ENCODE peak calls at places on chromosome 2, in seven cellular contexts. E is mesendoderm, J is neuronal stem cell, K is H1, R is IMR-90, W is mesenchymal stem cell, B is H9. I is an unnamed sample.
A peak's percentile ranks its signal among the peaks of the same experiment; 100 is the strongest.

GRCh38 chr2:184814428-184814827 is 216.1 kb downstream of the ZNF804A start:
- DNase-seq in E (peak; percentile 33), J (no peak), K (no peak), R (no peak), W (no peak), B (no peak), I (no peak)

GRCh38 chr2:16321872-16322271 is 343.8 kb downstream of the CYRIA start:
- DNase-seq in E (peak; percentile 67), J (no peak), K (no peak), R (no peak), W (no peak), B (no peak), I (peak; percentile 14)

GRCh38 chr2:119553687-119554344 is 9.6 kb downstream of the CFAP221 start:
- DNase-seq in E (no peak), J (no peak), K (no peak), R (no peak), W (no peak), B (no peak), I (no peak)

GRCh38 chr2:28692411-28692810 is 59.2 kb upstream of the PPP1CB start:
- DNase-seq in E (no peak), J (no peak), K (no peak), R (no peak), W (no peak), B (no peak), I (peak; percentile 52)

GRCh38 chr2:227324671-227325055 is 388 bp upstream of the MFF start:
- DNase-seq in E (no peak), J (no peak), K (no peak), R (peak; percentile 32), W (no peak), B (peak; percentile 29), I (no peak)

GRCh38 chr2:43223412-43224040 is 2.9 kb downstream of the ZFP36L2 start:
- DNase-seq in E (no peak), J (no peak), K (no peak), R (peak; percentile 57), W (peak; percentile 58), B (no peak), I (no peak)

GRCh38 chr2:70477473-70477872 is 76.2 kb downstream of the TGFA start:
- DNase-seq in E (peak; percentile 93), J (no peak), K (peak; percentile 23), R (no peak), W (no peak), B (peak; percentile 84), I (no peak)

GRCh38 chr2:160334028-160334729 is 134.1 kb upstream of the ITGB6 start:
- DNase-seq in E (no peak), J (no peak), K (no peak), R (peak; percentile 71), W (peak; percentile 67), B (no peak), I (peak; percentile 94)

GRCh38 chr2:235779444-235779896 is 285.6 kb downstream of the AGAP1 start:
- DNase-seq in E (peak; percentile 92), J (peak; percentile 61), K (peak; percentile 71), R (peak; percentile 64), W (peak; percentile 67), B (peak; percentile 90), I (peak; percentile 93)

GRCh38 chr2:216698895-216699294 is 3.5 kb upstream of the IGFBP5 start:
- DNase-seq in E (peak; percentile 83), J (no peak), K (no peak), R (peak; percentile 84), W (peak; percentile 81), B (no peak), I (peak; percentile 66)

GRCh38 chr2:74374509-74375205 is 5.5 kb downstream of the DCTN1 start:
- DNase-seq in E (peak; percentile 96), J (peak; percentile 78), K (peak; percentile 59), R (peak; percentile 72), W (peak; percentile 77), B (peak; percentile 93), I (no peak)

GRCh38 chr2:143808166-143808565 is 678.9 kb downstream of the ARHGAP15 start:
- DNase-seq in E (peak; percentile 51), J (no peak), K (no peak), R (peak; percentile 22), W (peak; percentile 44), B (no peak), I (no peak)

GRCh38 chr2:207731138-207731537 is 19.7 kb downstream of the CCNYL1 start:
- DNase-seq in E (no peak), J (no peak), K (no peak), R (no peak), W (no peak), B (no peak), I (no peak)

GRCh38 chr2:55097462-55098410 is 47.5 kb upstream of the RTN4 start:
- DNase-seq in E (no peak), J (no peak), K (no peak), R (no peak), W (peak; percentile 63), B (no peak), I (peak; percentile 32)

GRCh38 chr2:231332872-231333500 is 62.5 kb upstream of the B3GNT7 start:
- DNase-seq in E (no peak), J (no peak), K (no peak), R (peak; percentile 42), W (no peak), B (no peak), I (no peak)

GRCh38 chr2:18232731-18233438 is 327.6 kb downstream of the RDH14 start:
- DNase-seq in E (peak; percentile 83), J (no peak), K (no peak), R (peak; percentile 2), W (peak; percentile 3), B (no peak), I (no peak)

GRCh38 chr2:189066037-189066436 is 91.9 kb downstream of the COL3A1 start:
- DNase-seq in E (no peak), J (no peak), K (no peak), R (peak; percentile 55), W (no peak), B (no peak), I (no peak)

GRCh38 chr2:168002021-168002553 is 245.3 kb downstream of the STK39 start:
- DNase-seq in E (no peak), J (no peak), K (no peak), R (peak; percentile 59), W (peak; percentile 58), B (no peak), I (no peak)

GRCh38 chr2:240570531-240571313 is 2.4 kb downstream of the RNPEPL1 start:
- DNase-seq in E (no peak), J (no peak), K (no peak), R (no peak), W (no peak), B (no peak), I (no peak)

DNA sequence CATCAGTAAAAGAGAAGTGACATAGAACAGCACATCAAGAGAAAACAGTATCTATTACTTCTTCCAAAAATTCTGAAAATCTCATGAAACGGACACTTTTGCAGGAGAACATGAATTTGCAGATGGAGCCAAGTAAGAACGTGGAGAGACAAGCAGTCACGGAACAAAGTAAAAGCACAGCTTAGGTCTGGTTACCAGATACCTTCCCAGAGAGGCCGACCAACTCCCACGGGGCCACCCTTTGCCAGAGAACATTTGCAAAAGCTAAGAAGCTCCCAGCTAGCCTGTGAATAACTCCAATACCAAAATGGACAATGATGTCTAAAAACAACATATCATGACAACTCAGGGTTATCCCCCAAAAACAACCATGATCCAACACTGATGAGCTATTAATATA is 38.9 kb downstream of the THAP4 start:
- DNase-seq in E (no peak), J (no peak), K (no peak), R (no peak), W (no peak), B (no peak), I (no peak)
- H4K8ac ChIP-seq in E (no peak overlapping the region), J (no peak overlapping the region), K (no peak overlapping the region), R (no peak overlapping the region), W (no peak overlapping the region), B (no peak overlapping the region), I (no peak overlapping the region)

DNA sequence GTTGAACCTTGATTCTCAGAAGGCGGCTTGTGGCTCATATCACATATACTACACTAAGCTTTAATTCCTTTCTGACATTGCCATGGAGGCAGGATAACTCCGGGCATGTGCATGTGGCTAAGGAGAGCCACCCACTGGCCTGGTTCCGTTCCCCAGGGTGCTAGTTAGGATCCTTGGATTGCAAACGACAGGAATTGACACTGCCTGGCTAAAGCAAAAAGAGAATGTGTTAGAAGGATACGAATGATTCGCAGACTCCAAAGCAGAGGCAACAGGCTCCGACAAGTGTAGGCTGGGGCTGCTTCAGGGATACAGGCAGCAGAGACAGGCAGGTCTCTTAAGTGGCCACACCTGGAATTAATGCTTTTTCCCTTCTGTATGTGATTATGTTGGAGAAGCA is 71.4 kb upstream of the LYPD6B start:
- DNase-seq in E (no peak), J (no peak), K (no peak), R (no peak), W (no peak), B (no peak), I (no peak)
- H4K8ac ChIP-seq in E (no peak overlapping the region), J (no peak overlapping the region), K (no peak overlapping the region), R (no peak overlapping the region), W (no peak overlapping the region), B (no peak overlapping the region), I (no peak overlapping the region)

GRCh38 chr2:104406273-104406726 is 447.6 kb upstream of the POU3F3 start:
- DNase-seq in E (no peak), J (no peak), K (no peak), R (no peak), W (no peak), B (no peak), I (no peak)

GRCh38 chr2:104412384-104412783 is 441.5 kb upstream of the POU3F3 start:
- DNase-seq in E (peak; percentile 55), J (no peak), K (no peak), R (no peak), W (no peak), B (no peak), I (no peak)

GRCh38 chr2:104405628-104406027 is 448.3 kb upstream of the POU3F3 start:
- DNase-seq in E (no peak), J (no peak), K (no peak), R (no peak), W (no peak), B (no peak), I (no peak)

GRCh38 chr2:104404546-104404945 is 449.4 kb upstream of the POU3F3 start:
- DNase-seq in E (no peak), J (no peak), K (no peak), R (no peak), W (no peak), B (no peak), I (no peak)

GRCh38 chr2:104408266-104408665 is 445.6 kb upstream of the POU3F3 start:
- DNase-seq in E (peak; percentile 54), J (no peak), K (no peak), R (no peak), W (no peak), B (no peak), I (no peak)
- H4K8ac ChIP-seq in E (no peak overlapping the region), J (no peak overlapping the region), K (no peak overlapping the region), R (no peak overlapping the region), W (no peak overlapping the region), B (no peak overlapping the region), I (no peak overlapping the region)

GRCh38 chr2:113248997-113249770 is 29.5 kb downstream of the PAX8 start:
- DNase-seq in E (peak; percentile 80), J (peak; percentile 70), K (peak; percentile 43), R (peak; percentile 75), W (peak; percentile 75), B (peak; percentile 86), I (peak; percentile 83)

GRCh38 chr2:113252047-113252582 is 26.6 kb downstream of the PAX8 start:
- DNase-seq in E (no peak), J (no peak), K (no peak), R (no peak), W (no peak), B (no peak), I (no peak)

GRCh38 chr2:113253453-113253852 is 25.3 kb downstream of the PAX8 start:
- DNase-seq in E (no peak), J (no peak), K (no peak), R (no peak), W (no peak), B (no peak), I (no peak)

GRCh38 chr2:113255140-113256070 is 23.3 kb downstream of the PAX8 start:
- DNase-seq in E (no peak), J (no peak), K (no peak), R (peak; percentile 53), W (no peak), B (no peak), I (no peak)

GRCh38 chr2:113251118-113251517 is 27.6 kb downstream of the PAX8 start:
- DNase-seq in E (no peak), J (no peak), K (no peak), R (no peak), W (no peak), B (no peak), I (no peak)
- H4K8ac ChIP-seq in E (no peak overlapping the region), J (no peak overlapping the region), K (no peak overlapping the region), R (no peak overlapping the region), W (no peak overlapping the region), B (no peak overlapping the region), I (no peak overlapping the region)